ENCODE peak calls at places on chromosomes 6 and 20, in nine cellular contexts. Q is central memory CD4-positive, alpha-beta T cell; W is GM03348; F is fibroblast of mammary gland; Z is H7; R is stomach; I is GM04504; P is cardiac fibroblast; N is ovary. S is an unnamed sample.

GRCh38 chr6:15330174-15330934 is 84.5 kb downstream of the JARID2 start:
- DNase-seq in Z (no peak), P (no peak), Q (no peak), W (peak), R (no peak), F (peak), I (no peak), N (no peak), S (peak)

GRCh38 chr20:54510546-54511129 is 35.2 kb downstream of the DOK5 start:
- DNase-seq in W (no peak), R (no peak), Q (no peak), Z (peak), I (no peak), F (no peak), P (peak), N (peak), S (no peak)

GRCh38 chr6:163787001-163787667 is 372.6 kb downstream of the QKI start:
- DNase-seq in P (no peak), W (no peak), F (peak), R (no peak), Z (no peak), N (no peak), I (no peak), Q (no peak), S (no peak)

GRCh38 chr6:71333050-71333449 is 44.4 kb downstream of the OGFRL1 start:
- DNase-seq in N (no peak), I (no peak), Z (no peak), R (no peak), F (no peak), Q (no peak), P (no peak), W (no peak), S (no peak)

GRCh38 chr6:128500017-128500416 is 20.4 kb downstream of the PTPRK start:
- DNase-seq in N (no peak), W (peak), P (no peak), Z (no peak), F (peak), Q (no peak), I (no peak), R (no peak), S (no peak)

GRCh38 chr6:92126088-92126487 is 1293.3 kb downstream of the EPHA7 start:
- DNase-seq in Z (no peak), N (no peak), I (no peak), Q (no peak), W (no peak), R (no peak), P (no peak), F (no peak), S (no peak)

GRCh38 chr6:139977887-139978332 is 603.5 kb upstream of the CITED2 start:
- DNase-seq in Q (no peak), P (peak), Z (no peak), N (no peak), W (peak), F (peak), R (no peak), I (peak), S (peak)

GRCh38 chr20:59735917-59736316 is 131.6 kb downstream of the PHACTR3 start:
- DNase-seq in W (no peak), I (no peak), P (no peak), N (no peak), Z (no peak), R (no peak), F (no peak), Q (no peak), S (no peak)

GRCh38 chr20:15674253-15675145 is 898.7 kb downstream of the KIF16B start:
- DNase-seq in F (peak), R (no peak), N (no peak), Z (no peak), I (no peak), P (no peak), Q (no peak), W (no peak), S (no peak)

GRCh38 chr20:44219287-44219686 is 8.7 kb upstream of the OSER1 start:
- DNase-seq in W (no peak), N (no peak), Z (no peak), R (no peak), P (no peak), F (no peak), I (no peak), Q (no peak), S (no peak)

GRCh38 chr6:13924146-13924948 is 405 bp upstream of the RNF182 start:
- DNase-seq in Q (peak), I (no peak), W (peak), Z (peak), R (peak), N (peak), F (peak), P (peak), S (peak)

GRCh38 chr6:38233161-38233791 is 406.5 kb downstream of the BTBD9 start:
- DNase-seq in P (no peak), Q (no peak), Z (no peak), F (peak), R (no peak), N (no peak), W (no peak), I (no peak), S (peak)

GRCh38 chr20:15945301-15945700 is 627.9 kb downstream of the KIF16B start:
- DNase-seq in F (peak), I (no peak), W (no peak), Z (no peak), Q (no peak), N (no peak), R (no peak), P (no peak), S (no peak)

GRCh38 chr6:169841907-169842606 is 90.6 kb downstream of the ERMARD start:
- DNase-seq in R (peak), N (no peak), Q (no peak), W (no peak), Z (peak), F (no peak), I (no peak), P (no peak), S (no peak)